ENCODE peak calls at places on chromosomes 12 and 14, in four cellular contexts. I is activated CD8-positive, alpha-beta memory T cell treated with anti-CD3 and anti-CD28 coated beads for 24 hours; Y is colonic mucosa; Z is lung microvascular endothelial cell. B is an unnamed sample.

GRCh38 chr12:2311001-2311778 is 258.4 kb downstream of the CACNA1C start:
- DNase-seq in I (no peak), Y (no peak), Z (no peak), B (no peak)

GRCh38 chr14:85391892-85392291 is 138.1 kb upstream of the FLRT2 start:
- DNase-seq in I (no peak), Y (no peak), Z (no peak), B (no peak)

GRCh38 chr12:64747681-64748080 is 11.5 kb downstream of the GNS start:
- DNase-seq in I (no peak), Y (no peak), Z (peak; percentile 65), B (no peak)

GRCh38 chr12:10718279-10718821 is 4.8 kb downstream of the YBX3 start:
- DNase-seq in I (no peak), Y (no peak), Z (no peak), B (no peak)

GRCh38 chr12:94262228-94263010 is 114.0 kb downstream of the PLXNC1 start:
- DNase-seq in I (peak; percentile 88), Y (peak; percentile 74), Z (peak; percentile 46), B (peak; percentile 81)

GRCh38 chr14:53608369-53608768 is 348.3 kb downstream of the BMP4 start:
- DNase-seq in I (no peak), Y (peak; percentile 84), Z (no peak), B (peak; percentile 64)

GRCh38 chr12:3553681-3554546 is 62.9 kb downstream of the PRMT8 start:
- DNase-seq in I (no peak), Y (no peak), Z (peak; percentile 5), B (no peak)

GRCh38 chr12:32455607-32456063 is 56.3 kb downstream of the FGD4 start:
- DNase-seq in I (no peak), Y (peak; percentile 49), Z (peak; percentile 87), B (no peak)

GRCh38 chr12:48813464-48814312 is 4.6 kb upstream of the CACNB3 start:
- DNase-seq in I (no peak), Y (no peak), Z (no peak), B (no peak)

GRCh38 chr12:32483499-32483898 is 84.1 kb downstream of the FGD4 start:
- DNase-seq in I (no peak), Y (no peak), Z (peak; percentile 24), B (no peak)

GRCh38 chr12:12616512-12617275 is 5.0 kb downstream of the CREBL2 start:
- DNase-seq in I (no peak), Y (no peak), Z (peak; percentile 9), B (no peak)

GRCh38 chr14:40204441-40205175 is 772.4 kb upstream of the FBXO33 start:
- DNase-seq in I (no peak), Y (no peak), Z (no peak), B (no peak)

GRCh38 chr14:68137704-68138619 is 318.4 kb downstream of the RAD51B start:
- DNase-seq in I (no peak), Y (peak; percentile 34), Z (no peak), B (peak; percentile 36)

GRCh38 chr14:23531391-23531790 is 20.2 kb downstream of the ZFHX2 start:
- DNase-seq in I (no peak), Y (no peak), Z (no peak), B (no peak)

GRCh38 chr12:64826234-64826633 is 1.8 kb downstream of the TBC1D30 start:
- DNase-seq in I (peak; percentile 74), Y (peak; percentile 77), Z (peak; percentile 81), B (peak; percentile 64)

GRCh38 chr14:60114881-60115280 is 23.2 kb downstream of the PCNX4 start:
- DNase-seq in I (no peak), Y (no peak), Z (no peak), B (no peak)

B was measured in transverse colon.